ENCODE peak calls at places on chromosomes 7 and 10, in seven cellular contexts. I, M, G, F, K, D and V are unnamed samples.

GRCh38 chr10:18681366-18681765 is 22.1 kb downstream of the ARL5B start:
- DNase-seq in M (no peak), F (no peak), K (peak), I (no peak), G (no peak), D (no peak), V (no peak)

GRCh38 chr10:14072541-14072940 is 258.2 kb downstream of the FRMD4A start:
- DNase-seq in M (peak), D (no peak), I (no peak), F (no peak), G (no peak), K (no peak), V (no peak)

GRCh38 chr7:32293833-32294232 is 196.3 kb downstream of the LSM5 start:
- DNase-seq in M (no peak), F (peak), K (no peak), D (no peak), G (no peak), I (no peak), V (no peak)

GRCh38 chr7:121138262-121138933 is 149.9 kb downstream of the CPED1 start:
- DNase-seq in F (no peak), I (no peak), K (no peak), M (no peak), G (no peak), D (no peak), V (no peak)

GRCh38 chr7:80542398-80542797 is 30.5 kb upstream of the GNAT3 start:
- DNase-seq in K (peak), F (no peak), I (peak), G (no peak), M (peak), D (no peak), V (peak)

GRCh38 chr10:42836096-42836495 is 53.5 kb downstream of the BMS1 start:
- DNase-seq in M (no peak), F (no peak), D (no peak), I (no peak), K (no peak), G (no peak), V (no peak)

GRCh38 chr10:58963723-58964124 is 212.7 kb upstream of the PHYHIPL start:
- DNase-seq in G (no peak), M (peak), D (no peak), K (no peak), F (no peak), I (no peak), V (no peak)

GRCh38 chr10:30747633-30748032 is 118.1 kb upstream of the LYZL2 start:
- DNase-seq in M (no peak), G (peak), D (peak), F (no peak), I (peak), K (peak), V (no peak)

GRCh38 chr7:10475940-10476641 is 497.6 kb upstream of the PHF14 start:
- DNase-seq in F (no peak), D (no peak), K (no peak), G (no peak), I (no peak), M (no peak), V (no peak)

GRCh38 chr10:77837248-77837924 is 89.2 kb downstream of the DLG5 start:
- DNase-seq in M (no peak), D (peak), I (no peak), K (peak), F (peak), G (peak), V (peak)

GRCh38 chr7:75872073-75872782 is 6.6 kb upstream of the RHBDD2 start:
- DNase-seq in K (peak), G (no peak), I (peak), D (no peak), M (no peak), F (no peak), V (no peak)